ENCODE peak calls at places on chromosomes 3 and 15, in five cellular contexts. One of them, this sample, is unnamed. For H3K4me1, the result is how much of the 10 kb centered on the place peaks cover.

GRCh38 chr15:60390931-60391501 is 6.8 kb downstream of the ANXA2 start:
- DNase-seq in PC-3: peak
- DNase-seq in OCI-LY7: no peak
- DNase-seq in SK-N-SH: no peak
- DNase-seq in hepatocyte: peak
- DNase-seq in this sample: peak

GRCh38 chr3:53486961-53487654 is 7.3 kb upstream of the CACNA1D start:
- DNase-seq in PC-3: no peak
- DNase-seq in OCI-LY7: peak
- DNase-seq in SK-N-SH: no peak
- DNase-seq in hepatocyte: no peak
- DNase-seq in this sample: no peak

GRCh38 chr15:37095197-37095992 is 5.0 kb downstream of the MEIS2 start:
- DNase-seq in PC-3: no peak
- DNase-seq in OCI-LY7: no peak
- DNase-seq in SK-N-SH: peak
- DNase-seq in hepatocyte: peak
- DNase-seq in this sample: peak

GRCh38 chr15:80404719-80405553 is 754 bp downstream of the ARNT2 start:
- DNase-seq in PC-3: no peak
- DNase-seq in OCI-LY7: no peak
- DNase-seq in SK-N-SH: peak
- DNase-seq in hepatocyte: peak
- DNase-seq in this sample: peak

GRCh38 chr15:70763120-70763949 is at the start of gene UACA:
- DNase-seq in PC-3: peak
- DNase-seq in OCI-LY7: no peak
- DNase-seq in SK-N-SH: peak
- DNase-seq in hepatocyte: peak
- DNase-seq in this sample: peak

GRCh38 chr3:142445816-142446254 is 2.0 kb downstream of the XRN1 start:
- DNase-seq in PC-3: peak
- DNase-seq in OCI-LY7: peak
- DNase-seq in SK-N-SH: no peak
- DNase-seq in hepatocyte: peak
- DNase-seq in this sample: no peak

GRCh38 chr3:88816445-88816844 is 291.0 kb upstream of the EPHA3 start:
- DNase-seq in PC-3: no peak
- DNase-seq in OCI-LY7: no peak
- DNase-seq in SK-N-SH: no peak
- DNase-seq in hepatocyte: no peak
- DNase-seq in this sample: no peak

GRCh38 chr3:13939206-13939605 is 59.3 kb upstream of the WNT7A start:
- DNase-seq in PC-3: no peak
- DNase-seq in OCI-LY7: no peak
- DNase-seq in SK-N-SH: no peak
- DNase-seq in hepatocyte: no peak
- DNase-seq in this sample: no peak

GRCh38 chr15:27796405-27797085 is 302.6 kb downstream of the OCA2 start:
- DNase-seq in PC-3: no peak
- DNase-seq in OCI-LY7: no peak
- DNase-seq in SK-N-SH: no peak
- DNase-seq in hepatocyte: no peak
- DNase-seq in this sample: no peak

GRCh38 chr3:107710851-107711250 is 188.1 kb downstream of the BBX start:
- DNase-seq in PC-3: peak
- DNase-seq in OCI-LY7: no peak
- DNase-seq in SK-N-SH: no peak
- DNase-seq in hepatocyte: peak
- DNase-seq in this sample: no peak

GRCh38 chr3:31391150-31391549 is 141.6 kb upstream of the STT3B start:
- DNase-seq in PC-3: no peak
- DNase-seq in OCI-LY7: peak
- DNase-seq in SK-N-SH: no peak
- DNase-seq in hepatocyte: no peak
- DNase-seq in this sample: peak

GRCh38 chr3:12438318-12438717 is 46.0 kb upstream of the TSEN2 start:
- DNase-seq in PC-3: no peak
- DNase-seq in OCI-LY7: no peak
- DNase-seq in SK-N-SH: no peak
- DNase-seq in hepatocyte: no peak
- DNase-seq in this sample: no peak

GRCh38 chr3:123229145-123229544 is 27.4 kb downstream of the SEC22A start:
- DNase-seq in PC-3: no peak
- DNase-seq in OCI-LY7: peak
- DNase-seq in SK-N-SH: peak
- DNase-seq in hepatocyte: no peak
- DNase-seq in this sample: no peak

GRCh38 chr15:83323296-83323711 is 38.8 kb upstream of the BNC1 start:
- DNase-seq in PC-3: peak
- DNase-seq in OCI-LY7: no peak
- DNase-seq in SK-N-SH: peak
- DNase-seq in hepatocyte: peak
- DNase-seq in this sample: no peak

GRCh38 chr3:28267984-28268849 is 26.8 kb downstream of the CMC1 start:
- DNase-seq in PC-3: peak
- DNase-seq in OCI-LY7: no peak
- DNase-seq in SK-N-SH: no peak
- DNase-seq in hepatocyte: no peak
- DNase-seq in this sample: no peak

GRCh38 chr3:195003006-195003892 is 267.7 kb downstream of the XXYLT1 start:
- DNase-seq in PC-3: no peak
- DNase-seq in OCI-LY7: no peak
- DNase-seq in SK-N-SH: no peak
- DNase-seq in hepatocyte: no peak
- DNase-seq in this sample: no peak

GRCh38 chr3:180630360-180630759 is 28.4 kb downstream of the TTC14 start:
- DNase-seq in PC-3: peak
- DNase-seq in OCI-LY7: no peak
- DNase-seq in SK-N-SH: no peak
- DNase-seq in hepatocyte: no peak
- DNase-seq in this sample: no peak

GRCh38 chr15:31344824-31345605 is 18.4 kb downstream of the KLF13 start:
- DNase-seq in PC-3: no peak
- DNase-seq in OCI-LY7: peak
- DNase-seq in SK-N-SH: peak
- DNase-seq in hepatocyte: no peak
- DNase-seq in this sample: no peak

GRCh38 chr15:72375846-72376581 is at the start of gene HEXA:
- DNase-seq in PC-3: no peak
- DNase-seq in OCI-LY7: peak
- DNase-seq in SK-N-SH: peak
- DNase-seq in hepatocyte: peak
- DNase-seq in this sample: peak

GRCh38 chr3:134388748-134389485 is 14.7 kb upstream of the AMOTL2 start:
- DNase-seq in PC-3: no peak
- DNase-seq in OCI-LY7: no peak
- DNase-seq in SK-N-SH: no peak
- DNase-seq in hepatocyte: no peak
- DNase-seq in this sample: no peak

GRCh38 chr15:84671211-84671610 is 13.2 kb upstream of the NMB start:
- DNase-seq in PC-3: no peak
- DNase-seq in OCI-LY7: no peak
- DNase-seq in SK-N-SH: no peak
- DNase-seq in hepatocyte: no peak
- DNase-seq in this sample: no peak

GRCh38 chr3:65262554-65262953 is 574.8 kb upstream of the ADAMTS9 start:
- DNase-seq in PC-3: no peak
- DNase-seq in OCI-LY7: no peak
- DNase-seq in SK-N-SH: no peak
- DNase-seq in hepatocyte: no peak
- DNase-seq in this sample: no peak

GRCh38 chr3:9185046-9185445 is 64.4 kb downstream of the SRGAP3 start:
- DNase-seq in PC-3: no peak
- DNase-seq in OCI-LY7: no peak
- DNase-seq in SK-N-SH: no peak
- DNase-seq in hepatocyte: no peak
- DNase-seq in this sample: no peak

GRCh38 chr3:96478496-96478895 is 335.9 kb upstream of the EPHA6 start:
- DNase-seq in PC-3: peak
- DNase-seq in OCI-LY7: no peak
- DNase-seq in SK-N-SH: no peak
- DNase-seq in hepatocyte: no peak
- DNase-seq in this sample: no peak

GRCh38 chr3:64080839-64081630 is 57.7 kb upstream of the PSMD6 start:
- DNase-seq in PC-3: no peak
- DNase-seq in OCI-LY7: no peak
- DNase-seq in SK-N-SH: no peak
- DNase-seq in hepatocyte: no peak
- DNase-seq in this sample: no peak

GRCh38 chr15:88604381-88604951 is 16.7 kb upstream of the AEN start:
- DNase-seq in PC-3: no peak
- DNase-seq in OCI-LY7: no peak
- DNase-seq in SK-N-SH: peak
- DNase-seq in hepatocyte: no peak
- DNase-seq in this sample: peak

GRCh38 chr3:61416618-61417017 is 144.8 kb upstream of the PTPRG start:
- DNase-seq in PC-3: no peak
- DNase-seq in OCI-LY7: no peak
- DNase-seq in SK-N-SH: no peak
- DNase-seq in hepatocyte: no peak
- DNase-seq in this sample: no peak

GRCh38 chr15:90594297-90594696 is 64.6 kb downstream of the CRTC3 start:
- DNase-seq in PC-3: peak
- DNase-seq in OCI-LY7: peak
- DNase-seq in SK-N-SH: no peak
- DNase-seq in hepatocyte: no peak
- DNase-seq in this sample: no peak

GRCh38 chr3:46913644-46914043 is 36.1 kb downstream of the PTH1R start:
- DNase-seq in PC-3: peak
- DNase-seq in OCI-LY7: no peak
- DNase-seq in SK-N-SH: no peak
- DNase-seq in hepatocyte: peak
- DNase-seq in this sample: no peak

GRCh38 chr3:82973810-82974209 is 1212.4 kb upstream of the GBE1 start:
- DNase-seq in PC-3: no peak
- DNase-seq in OCI-LY7: no peak
- DNase-seq in SK-N-SH: no peak
- DNase-seq in hepatocyte: no peak
- DNase-seq in this sample: no peak

GRCh38 chr3:184176377-184177330 is 2.0 kb downstream of the AP2M1 start:
- DNase-seq in PC-3: peak
- DNase-seq in OCI-LY7: no peak
- DNase-seq in SK-N-SH: peak
- DNase-seq in hepatocyte: peak
- DNase-seq in this sample: peak

GRCh38 chr15:63022181-63022580 is 20.4 kb upstream of the TPM1 start:
- DNase-seq in PC-3: no peak
- DNase-seq in OCI-LY7: no peak
- DNase-seq in SK-N-SH: no peak
- DNase-seq in hepatocyte: no peak
- DNase-seq in this sample: no peak

GRCh38 chr3:25911525-25912295 is 121.8 kb downstream of the OXSM start:
- DNase-seq in PC-3: no peak
- DNase-seq in OCI-LY7: no peak
- DNase-seq in SK-N-SH: no peak
- DNase-seq in hepatocyte: no peak
- DNase-seq in this sample: no peak

GRCh38 chr15:73567022-73567421 is 66.2 kb downstream of the NPTN start:
- DNase-seq in PC-3: no peak
- DNase-seq in OCI-LY7: no peak
- DNase-seq in SK-N-SH: no peak
- DNase-seq in hepatocyte: no peak
- DNase-seq in this sample: no peak

GRCh38 chr15:73568881-73569280 is 64.3 kb downstream of the NPTN start:
- DNase-seq in PC-3: no peak
- DNase-seq in OCI-LY7: no peak
- DNase-seq in SK-N-SH: no peak
- DNase-seq in hepatocyte: no peak
- DNase-seq in this sample: no peak

GRCh38 chr15:73560501-73561117 is 72.6 kb downstream of the NPTN start:
- DNase-seq in PC-3: peak
- DNase-seq in OCI-LY7: peak
- DNase-seq in SK-N-SH: peak
- DNase-seq in hepatocyte: peak
- DNase-seq in this sample: peak

GRCh38 chr15:73558529-73558928 is 74.7 kb downstream of the NPTN start:
- DNase-seq in PC-3: peak
- DNase-seq in OCI-LY7: no peak
- DNase-seq in SK-N-SH: no peak
- DNase-seq in hepatocyte: no peak
- DNase-seq in this sample: no peak

DNA sequence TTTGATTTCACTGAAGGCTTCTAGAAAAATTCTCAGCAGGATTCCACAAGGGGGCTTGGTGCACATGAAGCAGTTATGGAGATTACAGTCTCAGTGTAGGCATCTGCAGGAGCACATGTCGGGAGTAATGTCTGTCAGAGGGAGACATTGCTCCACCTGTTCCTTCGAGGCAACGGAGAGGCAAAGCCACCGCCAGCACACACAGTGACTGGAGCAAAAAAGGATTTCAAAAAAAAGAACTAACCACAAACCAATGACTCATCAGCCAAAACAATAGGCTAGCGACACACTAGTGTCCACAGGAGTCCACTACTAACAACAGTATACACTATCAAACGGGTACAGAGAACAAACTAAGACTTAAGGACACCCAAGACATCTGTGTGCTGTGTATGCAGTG is 68.9 kb downstream of the NPTN start:
- DNase-seq in PC-3: peak
- DNase-seq in OCI-LY7: no peak
- DNase-seq in SK-N-SH: no peak
- DNase-seq in hepatocyte: peak
- DNase-seq in this sample: peak
- TF ChIP-seq EZH2phosphoT487 in PC-3: no peak
- TF ChIP-seq EZH2phosphoT487 in OCI-LY7: no peak
- TF ChIP-seq EZH2phosphoT487 in SK-N-SH: no peak
- TF ChIP-seq EZH2phosphoT487 in hepatocyte: no peak
- TF ChIP-seq EZH2phosphoT487 in this sample: no peak

GRCh38 chr3:128151758-128152274 is 1.5 kb upstream of the EEFSEC start:
- DNase-seq in PC-3: no peak
- DNase-seq in OCI-LY7: no peak
- DNase-seq in SK-N-SH: no peak
- DNase-seq in hepatocyte: peak
- DNase-seq in this sample: no peak
- H2AFZ ChIP-seq in PC-3: no peak
- H2AFZ ChIP-seq in OCI-LY7: no peak
- H2AFZ ChIP-seq in SK-N-SH: no peak
- H2AFZ ChIP-seq in hepatocyte: no peak
- H2AFZ ChIP-seq in this sample: no peak

DNA sequence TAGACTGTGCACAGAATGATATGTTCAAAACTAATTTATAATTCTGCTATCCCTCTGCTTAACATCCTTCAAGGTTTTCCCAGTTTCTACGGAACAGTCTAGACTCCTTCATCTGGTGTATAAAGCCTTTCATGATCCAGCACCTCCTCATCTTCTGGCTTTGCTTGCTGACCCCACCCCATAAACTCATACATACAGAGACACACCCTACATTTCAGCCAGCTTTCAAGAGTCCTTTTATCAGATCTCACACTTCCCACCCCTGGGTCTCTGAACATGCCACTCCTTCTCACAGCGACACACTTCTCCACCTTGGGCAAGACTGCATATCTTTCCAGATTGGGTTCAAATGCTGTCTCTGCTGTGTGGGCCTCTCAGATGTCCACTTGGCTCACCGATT is 166.8 kb upstream of the LPP start:
- DNase-seq in PC-3: peak
- DNase-seq in OCI-LY7: no peak
- DNase-seq in SK-N-SH: no peak
- DNase-seq in hepatocyte: no peak
- DNase-seq in this sample: no peak
- H3K4me1 ChIP-seq in PC-3: under half
- H3K4me1 ChIP-seq in OCI-LY7: half or more
- H3K4me1 ChIP-seq in SK-N-SH: under half
- H3K4me1 ChIP-seq in hepatocyte: under half
- H3K4me1 ChIP-seq in this sample: under half

GRCh38 chr3:120773932-120774331 is 31.4 kb downstream of the GTF2E1 start:
- DNase-seq in PC-3: no peak
- DNase-seq in OCI-LY7: no peak
- DNase-seq in SK-N-SH: no peak
- DNase-seq in hepatocyte: no peak
- DNase-seq in this sample: no peak
- TF ChIP-seq EZH2phosphoT487 in PC-3: no peak
- TF ChIP-seq EZH2phosphoT487 in OCI-LY7: no peak
- TF ChIP-seq EZH2phosphoT487 in SK-N-SH: no peak
- TF ChIP-seq EZH2phosphoT487 in hepatocyte: no peak
- TF ChIP-seq EZH2phosphoT487 in this sample: no peak